ENCODE peak calls at places on chromosomes 6 and 20, in eight cellular contexts. One of them, this sample, is unnamed.

GRCh38 chr6:100440935-100441334 is 23.8 kb downstream of the SIM1 start:
- DNase-seq in AG04449: no peak
- DNase-seq in stimulated activated CD4-positive, alpha-beta T cell treated with anti-CD3 and anti-CD28 coated beads, Interleukin-2, amount 100 ng/mL, for 24 hours: no peak
- DNase-seq in SW 1271: no peak
- DNase-seq in NCI-H82: no peak
- DNase-seq in GM04504: no peak
- DNase-seq in RWPE2: no peak
- DNase-seq in A549: no peak
- DNase-seq in this sample: peak; percentile 9

GRCh38 chr20:62545271-62545670 is 69.5 kb upstream of the GATA5 start:
- DNase-seq in AG04449: no peak
- DNase-seq in stimulated activated CD4-positive, alpha-beta T cell treated with anti-CD3 and anti-CD28 coated beads, Interleukin-2, amount 100 ng/mL, for 24 hours: no peak
- DNase-seq in SW 1271: no peak
- DNase-seq in NCI-H82: no peak
- DNase-seq in GM04504: no peak
- DNase-seq in RWPE2: no peak
- DNase-seq in A549: no peak
- DNase-seq in this sample: no peak

GRCh38 chr20:14860410-14860814 is 523.0 kb upstream of the FLRT3 start:
- DNase-seq in AG04449: no peak
- DNase-seq in stimulated activated CD4-positive, alpha-beta T cell treated with anti-CD3 and anti-CD28 coated beads, Interleukin-2, amount 100 ng/mL, for 24 hours: no peak
- DNase-seq in SW 1271: no peak
- DNase-seq in NCI-H82: peak; percentile 80
- DNase-seq in GM04504: no peak
- DNase-seq in RWPE2: no peak
- DNase-seq in A549: peak; percentile 69
- DNase-seq in this sample: no peak

GRCh38 chr6:139801571-139802321 is 427.3 kb upstream of the CITED2 start:
- DNase-seq in AG04449: no peak
- DNase-seq in stimulated activated CD4-positive, alpha-beta T cell treated with anti-CD3 and anti-CD28 coated beads, Interleukin-2, amount 100 ng/mL, for 24 hours: no peak
- DNase-seq in SW 1271: no peak
- DNase-seq in NCI-H82: no peak
- DNase-seq in GM04504: no peak
- DNase-seq in RWPE2: no peak
- DNase-seq in A549: peak; percentile 2
- DNase-seq in this sample: no peak

GRCh38 chr20:62716198-62716940 is 7.7 kb downstream of the NTSR1 start:
- DNase-seq in AG04449: no peak
- DNase-seq in stimulated activated CD4-positive, alpha-beta T cell treated with anti-CD3 and anti-CD28 coated beads, Interleukin-2, amount 100 ng/mL, for 24 hours: peak; percentile 33
- DNase-seq in SW 1271: no peak
- DNase-seq in NCI-H82: no peak
- DNase-seq in GM04504: no peak
- DNase-seq in RWPE2: no peak
- DNase-seq in A549: no peak
- DNase-seq in this sample: no peak

GRCh38 chr6:82264321-82264720 is 16.8 kb upstream of the IBTK start:
- DNase-seq in AG04449: no peak
- DNase-seq in stimulated activated CD4-positive, alpha-beta T cell treated with anti-CD3 and anti-CD28 coated beads, Interleukin-2, amount 100 ng/mL, for 24 hours: no peak
- DNase-seq in SW 1271: no peak
- DNase-seq in NCI-H82: no peak
- DNase-seq in GM04504: no peak
- DNase-seq in RWPE2: no peak
- DNase-seq in A549: no peak
- DNase-seq in this sample: no peak

GRCh38 chr20:25848222-25848621 is 151.6 kb upstream of the ZNF337 start:
- DNase-seq in AG04449: no peak
- DNase-seq in stimulated activated CD4-positive, alpha-beta T cell treated with anti-CD3 and anti-CD28 coated beads, Interleukin-2, amount 100 ng/mL, for 24 hours: no peak
- DNase-seq in SW 1271: no peak
- DNase-seq in NCI-H82: no peak
- DNase-seq in GM04504: no peak
- DNase-seq in RWPE2: peak; percentile 28
- DNase-seq in A549: no peak
- DNase-seq in this sample: no peak

GRCh38 chr6:139150915-139151314 is 16.0 kb downstream of the HECA start:
- DNase-seq in AG04449: no peak
- DNase-seq in stimulated activated CD4-positive, alpha-beta T cell treated with anti-CD3 and anti-CD28 coated beads, Interleukin-2, amount 100 ng/mL, for 24 hours: no peak
- DNase-seq in SW 1271: no peak
- DNase-seq in NCI-H82: no peak
- DNase-seq in GM04504: no peak
- DNase-seq in RWPE2: no peak
- DNase-seq in A549: no peak
- DNase-seq in this sample: no peak

GRCh38 chr6:134590449-134590848 is 272.5 kb upstream of the SGK1 start:
- DNase-seq in AG04449: peak; percentile 47
- DNase-seq in stimulated activated CD4-positive, alpha-beta T cell treated with anti-CD3 and anti-CD28 coated beads, Interleukin-2, amount 100 ng/mL, for 24 hours: no peak
- DNase-seq in SW 1271: no peak
- DNase-seq in NCI-H82: no peak
- DNase-seq in GM04504: peak; percentile 55
- DNase-seq in RWPE2: no peak
- DNase-seq in A549: peak; percentile 29
- DNase-seq in this sample: no peak

GRCh38 chr6:131054392-131055250 is 8.4 kb downstream of the EPB41L2 start:
- DNase-seq in AG04449: no peak
- DNase-seq in stimulated activated CD4-positive, alpha-beta T cell treated with anti-CD3 and anti-CD28 coated beads, Interleukin-2, amount 100 ng/mL, for 24 hours: no peak
- DNase-seq in SW 1271: no peak
- DNase-seq in NCI-H82: no peak
- DNase-seq in GM04504: no peak
- DNase-seq in RWPE2: no peak
- DNase-seq in A549: peak; percentile 39
- DNase-seq in this sample: no peak

GRCh38 chr20:34516874-34517542 is 786 bp downstream of the DYNLRB1 start:
- DNase-seq in AG04449: no peak
- DNase-seq in stimulated activated CD4-positive, alpha-beta T cell treated with anti-CD3 and anti-CD28 coated beads, Interleukin-2, amount 100 ng/mL, for 24 hours: peak; percentile 54
- DNase-seq in SW 1271: peak; percentile 73
- DNase-seq in NCI-H82: peak; percentile 62
- DNase-seq in GM04504: no peak
- DNase-seq in RWPE2: no peak
- DNase-seq in A549: no peak
- DNase-seq in this sample: no peak

GRCh38 chr20:49646126-49646525 is 67.6 kb downstream of the B4GALT5 start:
- DNase-seq in AG04449: peak; percentile 50
- DNase-seq in stimulated activated CD4-positive, alpha-beta T cell treated with anti-CD3 and anti-CD28 coated beads, Interleukin-2, amount 100 ng/mL, for 24 hours: no peak
- DNase-seq in SW 1271: no peak
- DNase-seq in NCI-H82: no peak
- DNase-seq in GM04504: peak; percentile 32
- DNase-seq in RWPE2: no peak
- DNase-seq in A549: no peak
- DNase-seq in this sample: no peak

GRCh38 chr6:5199203-5200101 is 61.3 kb downstream of the LYRM4 start:
- DNase-seq in AG04449: no peak
- DNase-seq in stimulated activated CD4-positive, alpha-beta T cell treated with anti-CD3 and anti-CD28 coated beads, Interleukin-2, amount 100 ng/mL, for 24 hours: no peak
- DNase-seq in SW 1271: no peak
- DNase-seq in NCI-H82: no peak
- DNase-seq in GM04504: no peak
- DNase-seq in RWPE2: no peak
- DNase-seq in A549: no peak
- DNase-seq in this sample: no peak

GRCh38 chr6:27056615-27057014 is 190.9 kb upstream of the PRSS16 start:
- DNase-seq in AG04449: no peak
- DNase-seq in stimulated activated CD4-positive, alpha-beta T cell treated with anti-CD3 and anti-CD28 coated beads, Interleukin-2, amount 100 ng/mL, for 24 hours: no peak
- DNase-seq in SW 1271: no peak
- DNase-seq in NCI-H82: no peak
- DNase-seq in GM04504: no peak
- DNase-seq in RWPE2: no peak
- DNase-seq in A549: no peak
- DNase-seq in this sample: no peak

This sample was measured in endothelial cell of umbilical vein.